ENCODE peak calls at places on chromosomes 13 and 19, in five cellular contexts. One of them, this sample, is unnamed.

GRCh38 chr13:33383724-33384577 is 98.4 kb upstream of the STARD13 start:
- DNase-seq in HCT116: no peak
- DNase-seq in activated naive CD8-positive, alpha-beta T cell treated with anti-CD3 and anti-CD28 coated beads for 36 hours: no peak
- DNase-seq in neural progenitor cell: no peak
- DNase-seq in hypothalamus: no peak
- DNase-seq in this sample: no peak

GRCh38 chr19:46380690-46381089 is 32.7 kb downstream of the CCDC8 start:
- DNase-seq in hypothalamus: no peak
- DNase-seq in neural progenitor cell: no peak
- DNase-seq in activated naive CD8-positive, alpha-beta T cell treated with anti-CD3 and anti-CD28 coated beads for 36 hours: no peak
- DNase-seq in HCT116: no peak
- DNase-seq in this sample: no peak

GRCh38 chr19:44587863-44588752 is 25.3 kb upstream of the IGSF23 start:
- DNase-seq in hypothalamus: no peak
- DNase-seq in HCT116: peak
- DNase-seq in activated naive CD8-positive, alpha-beta T cell treated with anti-CD3 and anti-CD28 coated beads for 36 hours: peak
- DNase-seq in neural progenitor cell: no peak
- DNase-seq in this sample: no peak

GRCh38 chr13:25659091-25659502 is 287.3 kb downstream of the ATP8A2 start:
- DNase-seq in activated naive CD8-positive, alpha-beta T cell treated with anti-CD3 and anti-CD28 coated beads for 36 hours: no peak
- DNase-seq in neural progenitor cell: no peak
- DNase-seq in hypothalamus: no peak
- DNase-seq in HCT116: no peak
- DNase-seq in this sample: no peak

GRCh38 chr19:35717665-35718344 is at the start of gene KMT2B:
- DNase-seq in hypothalamus: no peak
- DNase-seq in HCT116: no peak
- DNase-seq in activated naive CD8-positive, alpha-beta T cell treated with anti-CD3 and anti-CD28 coated beads for 36 hours: no peak
- DNase-seq in neural progenitor cell: peak
- DNase-seq in this sample: no peak

GRCh38 chr19:17448190-17448967 is at the start of gene TMEM221:
- DNase-seq in hypothalamus: no peak
- DNase-seq in activated naive CD8-positive, alpha-beta T cell treated with anti-CD3 and anti-CD28 coated beads for 36 hours: peak
- DNase-seq in neural progenitor cell: peak
- DNase-seq in HCT116: no peak
- DNase-seq in this sample: peak

GRCh38 chr13:38542601-38543000 is 144.3 kb upstream of the FREM2 start:
- DNase-seq in activated naive CD8-positive, alpha-beta T cell treated with anti-CD3 and anti-CD28 coated beads for 36 hours: no peak
- DNase-seq in hypothalamus: no peak
- DNase-seq in neural progenitor cell: no peak
- DNase-seq in HCT116: no peak
- DNase-seq in this sample: no peak

GRCh38 chr19:44640518-44640917 is 3.2 kb upstream of the PVR start:
- DNase-seq in neural progenitor cell: no peak
- DNase-seq in hypothalamus: no peak
- DNase-seq in activated naive CD8-positive, alpha-beta T cell treated with anti-CD3 and anti-CD28 coated beads for 36 hours: no peak
- DNase-seq in HCT116: no peak
- DNase-seq in this sample: no peak

GRCh38 chr19:4600082-4600481 is 39.2 kb upstream of the TNFAIP8L1 start:
- DNase-seq in hypothalamus: no peak
- DNase-seq in HCT116: no peak
- DNase-seq in activated naive CD8-positive, alpha-beta T cell treated with anti-CD3 and anti-CD28 coated beads for 36 hours: no peak
- DNase-seq in neural progenitor cell: no peak
- DNase-seq in this sample: no peak

GRCh38 chr19:50362656-50363424 is 2.6 kb downstream of the NAPSA start:
- DNase-seq in HCT116: no peak
- DNase-seq in activated naive CD8-positive, alpha-beta T cell treated with anti-CD3 and anti-CD28 coated beads for 36 hours: peak
- DNase-seq in neural progenitor cell: no peak
- DNase-seq in hypothalamus: no peak
- DNase-seq in this sample: no peak